ENCODE peak calls at places on chromosomes 16 and 17, in nine cellular contexts. Z is prostate gland, Y is keratinocyte, B is cardiac muscle cell, Q is astrocyte of the spinal cord, I is psoas muscle, K is neural progenitor cell, X is osteoblast, W is heart right ventricle. L is an unnamed sample.

GRCh38 chr17:72125226-72125651 is 4.4 kb downstream of the SOX9 start:
- DNase-seq in Z (no peak), Y (no peak), B (peak; percentile 55), Q (peak; percentile 42), I (no peak), K (peak; percentile 28), X (no peak), W (no peak), L (peak; percentile 48)

GRCh38 chr17:45230787-45231480 is 9.2 kb downstream of the FMNL1 start:
- DNase-seq in Z (no peak), Y (no peak), B (peak; percentile 81), Q (no peak), I (peak; percentile 83), K (no peak), X (peak; percentile 95), W (peak; percentile 57), L (peak; percentile 67)

GRCh38 chr17:52678211-52678610 is 519.7 kb upstream of the CA10 start:
- DNase-seq in Z (no peak), Y (no peak), B (no peak), Q (no peak), I (no peak), K (no peak), X (peak; percentile 6), W (no peak), L (no peak)

GRCh38 chr17:27495460-27495859 is 39.2 kb downstream of the KSR1 start:
- DNase-seq in Z (no peak), Y (no peak), B (no peak), Q (no peak), I (no peak), K (no peak), X (no peak), W (no peak), L (no peak)

GRCh38 chr17:59815965-59816364 is 76.8 kb downstream of the TUBD1 start:
- DNase-seq in Z (no peak), Y (no peak), B (peak; percentile 63), Q (no peak), I (no peak), K (no peak), X (no peak), W (no peak), L (no peak)

GRCh38 chr17:15233022-15233805 is 31.9 kb downstream of the PMP22 start:
- DNase-seq in Z (no peak), Y (peak; percentile 40), B (peak; percentile 42), Q (peak; percentile 31), I (peak; percentile 50), K (peak; percentile 10), X (peak; percentile 86), W (no peak), L (peak; percentile 71)

GRCh38 chr17:27862848-27863247 is 30.3 kb downstream of the LYRM9 start:
- DNase-seq in Z (no peak), Y (no peak), B (no peak), Q (no peak), I (no peak), K (no peak), X (no peak), W (no peak), L (no peak)

GRCh38 chr16:27801259-27801945 is 251.5 kb downstream of the KATNIP start:
- DNase-seq in Z (no peak), Y (no peak), B (peak; percentile 29), Q (no peak), I (no peak), K (no peak), X (no peak), W (no peak), L (peak; percentile 10)

GRCh38 chr17:8225813-8226535 is 15.6 kb upstream of the AURKB start:
- DNase-seq in Z (no peak), Y (no peak), B (peak; percentile 81), Q (peak; percentile 85), I (no peak), K (peak; percentile 83), X (peak; percentile 78), W (peak; percentile 51), L (peak; percentile 88)

GRCh38 chr17:17050346-17051345 is 8.4 kb downstream of the MPRIP start:
- DNase-seq in Z (no peak), Y (no peak), B (no peak), Q (no peak), I (no peak), K (no peak), X (no peak), W (no peak), L (no peak)

GRCh38 chr16:3137267-3137666 is 2.4 kb downstream of the ZNF213 start:
- DNase-seq in Z (no peak), Y (no peak), B (no peak), Q (no peak), I (no peak), K (no peak), X (peak; percentile 13), W (no peak), L (no peak)

GRCh38 chr17:74852237-74853047 is 7.2 kb downstream of the GRIN2C start:
- DNase-seq in Z (no peak), Y (peak; percentile 17), B (peak; percentile 35), Q (no peak), I (no peak), K (peak; percentile 93), X (no peak), W (no peak), L (peak; percentile 42)

GRCh38 chr17:47931848-47932247 is 9.5 kb upstream of the PNPO start:
- DNase-seq in Z (no peak), Y (no peak), B (no peak), Q (no peak), I (no peak), K (no peak), X (no peak), W (no peak), L (no peak)

GRCh38 chr17:66198242-66198641 is 6.3 kb upstream of the CEP112 start:
- DNase-seq in Z (no peak), Y (no peak), B (no peak), Q (no peak), I (no peak), K (no peak), X (no peak), W (no peak), L (no peak)

GRCh38 chr16:2743007-2743810 is 9.2 kb upstream of the SRRM2 start:
- DNase-seq in Z (no peak), Y (no peak), B (no peak), Q (no peak), I (no peak), K (no peak), X (peak; percentile 71), W (no peak), L (no peak)

GRCh38 chr17:9054146-9054545 is 32.8 kb downstream of the NTN1 start:
- DNase-seq in Z (no peak), Y (no peak), B (no peak), Q (no peak), I (no peak), K (peak; percentile 62), X (no peak), W (no peak), L (no peak)

GRCh38 chr17:43554857-43555256 is 8.7 kb upstream of the ETV4 start:
- DNase-seq in Z (no peak), Y (no peak), B (no peak), Q (no peak), I (no peak), K (no peak), X (no peak), W (no peak), L (no peak)

GRCh38 chr17:6163632-6164319 is 93.6 kb downstream of the WSCD1 start:
- DNase-seq in Z (no peak), Y (no peak), B (peak; percentile 1), Q (peak; percentile 7), I (no peak), K (no peak), X (no peak), W (no peak), L (peak; percentile 12)

GRCh38 chr17:2889256-2889655 is 93.0 kb downstream of the RAP1GAP2 start:
- DNase-seq in Z (no peak), Y (no peak), B (no peak), Q (no peak), I (no peak), K (no peak), X (no peak), W (no peak), L (no peak)

GRCh38 chr17:10162034-10162433 is 36.4 kb downstream of the GAS7 start:
- DNase-seq in Z (no peak), Y (no peak), B (peak; percentile 34), Q (no peak), I (no peak), K (no peak), X (no peak), W (no peak), L (no peak)

GRCh38 chr16:56532714-56533113 is 12.9 kb upstream of the BBS2 start:
- DNase-seq in Z (no peak), Y (no peak), B (no peak), Q (no peak), I (no peak), K (no peak), X (no peak), W (no peak), L (no peak)
- TF ChIP-seq CTCF in Z (no peak), Y (peak; percentile 7), B (no peak), Q (no peak), I (no peak), K (peak; percentile 10), X (no peak), W (no peak), L (no peak)

GRCh38 chr16:67423634-67424575 is 7.0 kb upstream of the HSD11B2 start:
- DNase-seq in Z (peak; percentile 55), Y (no peak), B (no peak), Q (no peak), I (no peak), K (peak; percentile 33), X (peak; percentile 43), W (no peak), L (no peak)
- H3K4me3 ChIP-seq in Z (no peak overlapping the region), Y (no peak overlapping the region), B (no peak overlapping the region), Q (no peak overlapping the region), I (no peak overlapping the region), K (no peak overlapping the region), X (no peak overlapping the region), W (no peak overlapping the region), L (no peak overlapping the region)

DNA sequence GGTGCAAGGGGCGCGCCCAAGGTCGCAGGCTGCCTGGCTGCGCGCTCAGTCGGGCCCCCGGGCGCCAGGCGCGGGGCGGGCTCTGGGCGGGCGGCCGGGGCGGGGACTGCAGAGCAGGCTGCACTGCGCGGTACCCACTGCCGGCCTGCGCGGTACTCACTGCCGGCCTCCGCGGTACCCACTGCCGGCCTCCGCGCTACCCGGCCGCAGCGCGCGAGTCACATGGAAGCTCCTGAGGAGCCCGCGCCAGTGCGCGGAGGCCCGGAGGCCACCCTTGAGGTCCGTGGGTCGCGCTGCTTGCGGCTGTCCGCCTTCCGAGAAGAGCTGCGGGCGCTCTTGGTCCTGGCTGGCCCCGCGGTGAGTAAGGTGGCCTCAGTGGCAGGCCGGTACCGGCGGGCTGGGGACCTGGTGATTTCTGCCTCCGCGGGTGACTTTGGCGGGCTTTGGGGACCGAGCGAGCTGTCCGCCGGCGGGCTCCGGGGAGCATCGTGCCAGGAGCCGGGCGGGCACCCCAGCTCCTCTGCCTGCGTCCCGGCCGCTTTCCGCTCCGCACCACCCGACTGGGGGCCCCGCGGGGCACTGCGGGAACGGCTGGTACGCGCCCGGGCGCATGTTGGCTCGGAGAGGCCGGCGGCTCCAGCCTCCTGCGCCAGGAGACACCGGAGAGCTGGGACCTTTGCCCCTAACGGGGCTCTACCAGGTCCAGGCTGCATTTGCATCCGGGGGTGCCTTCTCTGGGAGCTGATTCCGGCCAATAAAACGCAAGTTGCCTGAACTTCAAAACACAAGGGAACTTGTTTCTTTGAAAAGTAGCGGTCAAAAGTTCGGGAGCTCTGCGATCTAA is at the start of gene SLC47A1:
- DNase-seq in Z (no peak), Y (no peak), B (peak; percentile 27), Q (peak; percentile 19), I (peak; percentile 75), K (peak; percentile 67), X (peak; percentile 92), W (no peak), L (peak; percentile 36)
- TF ChIP-seq CTCF in Z (no peak), Y (no peak), B (no peak), Q (no peak), I (no peak), K (no peak), X (no peak), W (no peak), L (no peak)

GRCh38 chr17:35240861-35241260 is 2.0 kb upstream of the SLFN5 start:
- DNase-seq in Z (no peak), Y (no peak), B (no peak), Q (no peak), I (no peak), K (no peak), X (no peak), W (no peak), L (no peak)
- H3K4me3 ChIP-seq in Z (no peak overlapping the region), Y (no peak overlapping the region), B (no peak overlapping the region), Q (no peak overlapping the region), I (peak overlapping the region; percentile 89), K (no peak overlapping the region), X (no peak overlapping the region), W (no peak overlapping the region), L (no peak overlapping the region)